ENCODE peak calls at places on chromosome 5, in seven cellular contexts. N is NCI-H2081, K is keratinocyte, B is HEK293T, Z is NCI-H1694 treated with DMSO at 0.1 percent for 48 hours, U is OCI-M1, W is aorta. C is an unnamed sample.

GRCh38 chr5:96946381-96946780 is 10.5 kb downstream of the LNPEP start:
- DNase-seq in N (no peak), U (no peak), Z (no peak), K (no peak), W (no peak), B (no peak), C (no peak)

GRCh38 chr5:96990102-96990501 is 54.2 kb downstream of the LNPEP start:
- DNase-seq in B (no peak), Z (no peak), N (no peak), U (no peak), K (no peak), W (no peak), C (no peak)

GRCh38 chr5:179762079-179762780 is 29.6 kb downstream of the MAML1 start:
- DNase-seq in K (no peak), B (no peak), W (peak), N (peak), Z (no peak), U (peak), C (peak)

GRCh38 chr5:126395198-126395597 is 28.0 kb upstream of the GRAMD2B start:
- DNase-seq in B (no peak), K (peak), U (no peak), W (no peak), Z (no peak), N (no peak), C (no peak)

GRCh38 chr5:110321117-110321516 is 405.4 kb downstream of the TMEM232 start:
- DNase-seq in W (no peak), U (peak), Z (no peak), B (no peak), N (no peak), K (no peak), C (no peak)

GRCh38 chr5:83069406-83069805 is 7.8 kb downstream of the TMEM167A start:
- DNase-seq in W (no peak), K (no peak), U (no peak), N (no peak), Z (no peak), B (no peak), C (no peak)

GRCh38 chr5:139397921-139398320 is 3.0 kb upstream of the PROB1 start:
- DNase-seq in N (no peak), K (no peak), W (peak), Z (no peak), U (no peak), B (no peak), C (no peak)

GRCh38 chr5:138985683-138986082 is 110.5 kb upstream of the LRRTM2 start:
- DNase-seq in B (no peak), N (no peak), K (no peak), Z (no peak), U (no peak), W (no peak), C (no peak)

GRCh38 chr5:111197523-111197922 is 26.7 kb upstream of the CAMK4 start:
- DNase-seq in Z (no peak), N (no peak), B (peak), W (no peak), U (peak), K (no peak), C (no peak)

GRCh38 chr5:107696071-107696470 is 25.3 kb upstream of the EFNA5 start:
- DNase-seq in B (no peak), K (no peak), U (no peak), N (no peak), Z (no peak), W (no peak), C (no peak)

GRCh38 chr5:131419877-131420276 is 156.0 kb downstream of the CDC42SE2 start:
- DNase-seq in N (no peak), K (no peak), Z (no peak), B (no peak), W (no peak), U (no peak), C (no peak)

GRCh38 chr5:106699198-106699597 is 971.5 kb downstream of the EFNA5 start:
- DNase-seq in N (no peak), Z (no peak), U (peak), K (no peak), B (peak), W (no peak), C (no peak)

GRCh38 chr5:151056367-151057306 is 24.2 kb downstream of the TNIP1 start:
- DNase-seq in U (no peak), W (no peak), B (no peak), K (no peak), Z (no peak), N (no peak), C (no peak)

GRCh38 chr5:3595102-3595961 is at the start of gene IRX1:
- DNase-seq in N (no peak), W (no peak), Z (no peak), U (peak), B (no peak), K (no peak), C (no peak)

GRCh38 chr5:155046591-155046990 is 33.0 kb downstream of the KIF4B start:
- DNase-seq in U (no peak), Z (no peak), W (no peak), K (no peak), B (no peak), N (no peak), C (no peak)

GRCh38 chr5:69368458-69369368 is 607 bp downstream of the AK6 start:
- DNase-seq in K (no peak), N (peak), B (peak), W (no peak), Z (peak), U (peak), C (peak)

GRCh38 chr5:84218546-84218945 is 166.1 kb downstream of the EDIL3 start:
- DNase-seq in N (no peak), W (no peak), K (no peak), B (no peak), Z (no peak), U (no peak), C (no peak)

GRCh38 chr5:16934669-16935068 is 1.4 kb downstream of the MYO10 start:
- DNase-seq in K (no peak), U (no peak), Z (peak), N (no peak), W (no peak), B (no peak), C (no peak)

GRCh38 chr5:96963267-96963666 is 27.4 kb downstream of the LNPEP start:
- DNase-seq in B (peak), U (peak), K (peak), W (peak), Z (no peak), N (no peak), C (peak)

GRCh38 chr5:124025306-124025705 is 513.3 kb downstream of the CSNK1G3 start:
- DNase-seq in Z (no peak), N (no peak), B (no peak), W (no peak), K (no peak), U (no peak), C (no peak)

GRCh38 chr5:37754976-37755375 is 84.9 kb downstream of the GDNF start:
- DNase-seq in U (no peak), Z (no peak), B (no peak), W (no peak), N (no peak), K (no peak), C (no peak)

GRCh38 chr5:179700401-179700918 is 1.7 kb downstream of the CANX start:
- DNase-seq in Z (no peak), K (no peak), U (peak), N (no peak), W (no peak), B (no peak), C (peak)

GRCh38 chr5:62127098-62127736 is 178.8 kb upstream of the KIF2A start:
- DNase-seq in W (no peak), U (peak), B (no peak), N (no peak), Z (no peak), K (no peak), C (no peak)

GRCh38 chr5:59390074-59390659 is 503.4 kb downstream of the PDE4D start:
- DNase-seq in U (peak), K (no peak), N (no peak), Z (peak), W (no peak), B (no peak), C (peak)

GRCh38 chr5:8949908-8950307 is 596.0 kb downstream of the SEMA5A start:
- DNase-seq in B (no peak), Z (no peak), N (no peak), K (no peak), W (no peak), U (no peak), C (no peak)

GRCh38 chr5:93620487-93621339 is 37.7 kb downstream of the NR2F1 start:
- DNase-seq in Z (peak), U (peak), B (peak), W (peak), K (no peak), N (peak), C (peak)

GRCh38 chr5:181271081-181271480 is 10.1 kb upstream of the TRIM52 start:
- DNase-seq in Z (no peak), B (no peak), N (no peak), W (no peak), U (no peak), K (no peak), C (no peak)

GRCh38 chr5:100406640-100407039 is 128.5 kb upstream of the FAM174A start:
- DNase-seq in K (no peak), W (no peak), N (peak), B (no peak), Z (peak), U (no peak), C (no peak)

GRCh38 chr5:31531543-31531887 is 378 bp downstream of the DROSHA start:
- DNase-seq in N (peak), U (peak), W (peak), B (peak), K (no peak), Z (peak), C (peak)

GRCh38 chr5:68242743-68243142 is 27.2 kb downstream of the PIK3R1 start:
- DNase-seq in B (no peak), N (no peak), U (no peak), K (no peak), W (no peak), Z (no peak), C (peak)

GRCh38 chr5:31133488-31133887 is 60.0 kb upstream of the CDH6 start:
- DNase-seq in Z (no peak), K (no peak), N (no peak), U (peak), W (no peak), B (no peak), C (peak)

GRCh38 chr5:94969174-94969573 is 315.7 kb downstream of the MCTP1 start:
- DNase-seq in N (peak), B (no peak), W (no peak), Z (peak), U (peak), K (no peak), C (peak)

GRCh38 chr5:140145818-140146522 is 20.2 kb downstream of the IGIP start:
- DNase-seq in W (peak), U (peak), B (no peak), K (no peak), Z (no peak), N (no peak), C (peak)

GRCh38 chr5:88979244-88979643 is 96.3 kb upstream of the MEF2C start:
- DNase-seq in K (no peak), B (no peak), U (no peak), Z (no peak), N (no peak), W (no peak), C (peak)

GRCh38 chr5:78758169-78758839 is 109.7 kb upstream of the LHFPL2 start:
- DNase-seq in W (no peak), B (no peak), U (no peak), Z (no peak), N (no peak), K (no peak), C (no peak)

GRCh38 chr5:54275361-54275760 is 35.0 kb downstream of the ARL15 start:
- DNase-seq in W (no peak), U (no peak), N (no peak), K (no peak), B (no peak), Z (no peak), C (no peak)

C was measured in NB4.